ENCODE peak calls at places on chromosome 9, in ten cellular contexts. B is left ventricle myocardium inferior, D is cardiac muscle cell, Q is left lung, T is GM12865, U is AG10803, A is heart right ventricle, K is fibroblast of the aortic adventitia, W is coronary artery, M is colonic mucosa. L is an unnamed sample.

GRCh38 chr9:28810375-28811075 is 1237.2 kb upstream of the C9orf72 start:
- DNase-seq in T (no peak), D (no peak), M (no peak), Q (no peak), U (no peak), K (peak), A (no peak), B (no peak), W (no peak), L (peak)

GRCh38 chr9:70113403-70114022 is 69.9 kb downstream of the MAMDC2 start:
- DNase-seq in B (peak), U (peak), A (peak), K (peak), W (no peak), M (peak), Q (no peak), D (peak), T (peak), L (peak)

GRCh38 chr9:91047993-91048607 is 246.5 kb downstream of the SYK start:
- DNase-seq in B (no peak), A (no peak), K (peak), M (no peak), Q (no peak), D (no peak), W (no peak), U (peak), T (peak), L (peak)

GRCh38 chr9:93659044-93659836 is 82.9 kb downstream of the PHF2 start:
- DNase-seq in M (no peak), B (peak), T (no peak), Q (peak), K (no peak), W (peak), U (no peak), D (no peak), A (no peak), L (no peak)

GRCh38 chr9:80156725-80157124 is 585.0 kb downstream of the TLE4 start:
- DNase-seq in U (no peak), A (no peak), W (no peak), Q (no peak), T (peak), M (no peak), K (no peak), B (no peak), D (no peak), L (no peak)

GRCh38 chr9:33676746-33677505 is 118.4 kb upstream of the PRSS3 start:
- DNase-seq in U (peak), Q (peak), M (peak), D (peak), W (no peak), K (peak), T (no peak), A (peak), B (peak), L (no peak)

GRCh38 chr9:72337286-72337685 is 27.7 kb downstream of the ZFAND5 start:
- DNase-seq in M (no peak), W (no peak), U (no peak), B (no peak), K (no peak), Q (no peak), A (no peak), T (no peak), D (no peak), L (no peak)

GRCh38 chr9:116178481-116179211 is 25.1 kb downstream of the PAPPA start:
- DNase-seq in Q (no peak), M (no peak), T (no peak), D (no peak), W (no peak), B (no peak), A (no peak), K (peak), U (no peak), L (no peak)

GRCh38 chr9:128124873-128125574 is 2.5 kb downstream of the PTGES2 start:
- DNase-seq in T (peak), Q (peak), B (peak), W (no peak), K (peak), U (peak), D (peak), A (peak), M (peak), L (peak)

GRCh38 chr9:127793093-127793708 is 7.4 kb downstream of the CDK9 start:
- DNase-seq in M (no peak), W (no peak), K (no peak), U (no peak), D (no peak), B (no peak), T (no peak), A (no peak), Q (no peak), L (no peak)

GRCh38 chr9:37042421-37042820 is 8.4 kb upstream of the PAX5 start:
- DNase-seq in B (no peak), U (no peak), W (no peak), T (no peak), Q (no peak), A (no peak), D (no peak), K (no peak), M (no peak), L (no peak)

GRCh38 chr9:133814586-133815090 is 76.5 kb upstream of the SARDH start:
- DNase-seq in M (no peak), Q (peak), K (no peak), B (no peak), W (no peak), A (no peak), U (no peak), D (no peak), T (no peak), L (no peak)

GRCh38 chr9:112408285-112408684 is 28.4 kb downstream of the HSDL2 start:
- DNase-seq in Q (no peak), U (no peak), W (no peak), M (no peak), B (no peak), K (no peak), D (no peak), A (no peak), T (no peak), L (no peak)

GRCh38 chr9:89116064-89116817 is 62.4 kb downstream of the SHC3 start:
- DNase-seq in K (peak), T (no peak), U (peak), D (no peak), A (no peak), Q (no peak), B (no peak), W (no peak), M (no peak), L (peak)

GRCh38 chr9:109159583-109159982 is 7.5 kb downstream of the FRRS1L start:
- DNase-seq in T (no peak), M (no peak), B (no peak), Q (no peak), U (no peak), W (no peak), A (no peak), D (no peak), K (no peak), L (no peak)

GRCh38 chr9:38081356-38082108 is 12.5 kb upstream of the SHB start:
- DNase-seq in B (no peak), K (no peak), W (peak), D (no peak), T (no peak), M (no peak), Q (no peak), A (no peak), U (no peak), L (no peak)

GRCh38 chr9:32578976-32579375 is 6.0 kb upstream of the NDUFB6 start:
- DNase-seq in M (no peak), A (no peak), U (no peak), K (no peak), B (no peak), T (no peak), D (no peak), Q (no peak), W (no peak), L (no peak)

GRCh38 chr9:126829035-126829434 is 24.2 kb downstream of the ZBTB43 start:
- DNase-seq in D (no peak), W (no peak), K (no peak), Q (no peak), A (no peak), B (no peak), T (no peak), U (no peak), M (no peak), L (no peak)

GRCh38 chr9:121510766-121511555 is 11.3 kb upstream of the GGTA1 start:
- DNase-seq in Q (no peak), W (no peak), K (no peak), M (no peak), T (no peak), A (peak), D (peak), B (peak), U (peak), L (peak)

GRCh38 chr9:84993105-84993504 is 323.6 kb downstream of the NTRK2 start:
- DNase-seq in W (no peak), T (no peak), U (no peak), D (no peak), M (no peak), K (no peak), B (no peak), A (no peak), Q (no peak), L (no peak)

GRCh38 chr9:36218011-36218410 is 27.3 kb downstream of the CLTA start:
- DNase-seq in T (no peak), D (no peak), K (no peak), U (no peak), A (no peak), Q (no peak), W (no peak), B (no peak), M (no peak), L (no peak)

GRCh38 chr9:89425024-89425805 is 72.7 kb downstream of the SEMA4D start:
- DNase-seq in Q (no peak), W (no peak), M (no peak), K (no peak), B (no peak), U (no peak), T (no peak), D (no peak), A (no peak), L (peak)

GRCh38 chr9:130994135-130994534 is 14.8 kb upstream of the LAMC3 start:
- DNase-seq in A (no peak), B (no peak), W (no peak), K (no peak), U (no peak), M (no peak), D (no peak), T (no peak), Q (no peak), L (no peak)

GRCh38 chr9:2022560-2022959 is 7.4 kb downstream of the SMARCA2 start:
- DNase-seq in U (no peak), M (no peak), Q (no peak), B (no peak), D (no peak), A (no peak), K (no peak), W (no peak), T (no peak), L (no peak)

GRCh38 chr9:89505795-89506385 is 8.0 kb upstream of the SEMA4D start:
- DNase-seq in M (no peak), U (no peak), T (no peak), A (no peak), K (no peak), B (no peak), W (no peak), Q (no peak), D (peak), L (no peak)

GRCh38 chr9:112061152-112061740 is 113.9 kb downstream of the SUSD1 start:
- DNase-seq in K (peak), Q (no peak), D (no peak), M (peak), W (no peak), T (peak), B (peak), A (peak), U (peak), L (peak)

GRCh38 chr9:83988411-83988810 is 7.8 kb downstream of the RMI1 start:
- DNase-seq in B (no peak), A (no peak), W (no peak), D (no peak), M (no peak), U (no peak), Q (no peak), T (no peak), K (no peak), L (no peak)

GRCh38 chr9:130448035-130448624 is 3.4 kb downstream of the ASS1 start:
- DNase-seq in M (no peak), W (no peak), T (peak), K (no peak), D (no peak), B (no peak), A (no peak), Q (no peak), U (peak), L (peak)

GRCh38 chr9:130283514-130284248 is 18.1 kb downstream of the HMCN2 start:
- DNase-seq in U (no peak), D (no peak), Q (no peak), M (no peak), A (no peak), W (no peak), B (no peak), T (no peak), K (no peak), L (no peak)

GRCh38 chr9:130847306-130848217 is 12.5 kb downstream of the ABL1 start:
- DNase-seq in W (peak), Q (no peak), D (no peak), M (peak), A (peak), T (no peak), B (peak), K (peak), U (peak), L (peak)

GRCh38 chr9:88741335-88741734 is 206.4 kb downstream of the NXNL2 start:
- DNase-seq in W (no peak), A (no peak), U (no peak), Q (no peak), B (no peak), T (peak), K (no peak), D (no peak), M (no peak), L (peak)

GRCh38 chr9:115591584-115591984 is 473.6 kb upstream of the TNC start:
- DNase-seq in D (peak), T (peak), K (peak), A (peak), B (peak), W (peak), U (peak), Q (no peak), M (peak), L (peak)

GRCh38 chr9:33170464-33171156 is 3.5 kb upstream of the B4GALT1 start:
- DNase-seq in U (no peak), M (peak), K (no peak), W (peak), A (peak), D (peak), T (peak), B (peak), Q (peak), L (peak)

GRCh38 chr9:36398745-36399144 is 1.3 kb downstream of the RNF38 start:
- DNase-seq in D (no peak), U (peak), Q (no peak), B (no peak), W (no peak), K (peak), T (no peak), A (no peak), M (no peak), L (peak)

GRCh38 chr9:36485647-36486453 is 85.8 kb upstream of the RNF38 start:
- DNase-seq in A (peak), W (peak), B (no peak), D (no peak), M (peak), Q (no peak), K (no peak), U (peak), T (no peak), L (no peak)

GRCh38 chr9:133131506-133131905 is 10.5 kb upstream of the RALGDS start:
- DNase-seq in B (no peak), A (no peak), D (no peak), U (no peak), T (no peak), Q (no peak), K (no peak), W (no peak), M (no peak), L (no peak)

GRCh38 chr9:10112798-10113197 is 500.0 kb downstream of the PTPRD start:
- DNase-seq in A (peak), W (no peak), B (peak), Q (no peak), D (no peak), K (no peak), T (no peak), U (no peak), M (no peak), L (no peak)

GRCh38 chr9:38226491-38226951 is 157.5 kb upstream of the SHB start:
- DNase-seq in B (no peak), Q (no peak), U (no peak), K (no peak), M (no peak), A (no peak), W (no peak), D (peak), T (peak), L (peak)

GRCh38 chr9:129412814-129413536 is 207.9 kb downstream of the C9orf50 start:
- DNase-seq in Q (peak), M (peak), T (peak), A (peak), U (peak), K (peak), D (peak), W (peak), B (peak), L (peak)

DNA sequence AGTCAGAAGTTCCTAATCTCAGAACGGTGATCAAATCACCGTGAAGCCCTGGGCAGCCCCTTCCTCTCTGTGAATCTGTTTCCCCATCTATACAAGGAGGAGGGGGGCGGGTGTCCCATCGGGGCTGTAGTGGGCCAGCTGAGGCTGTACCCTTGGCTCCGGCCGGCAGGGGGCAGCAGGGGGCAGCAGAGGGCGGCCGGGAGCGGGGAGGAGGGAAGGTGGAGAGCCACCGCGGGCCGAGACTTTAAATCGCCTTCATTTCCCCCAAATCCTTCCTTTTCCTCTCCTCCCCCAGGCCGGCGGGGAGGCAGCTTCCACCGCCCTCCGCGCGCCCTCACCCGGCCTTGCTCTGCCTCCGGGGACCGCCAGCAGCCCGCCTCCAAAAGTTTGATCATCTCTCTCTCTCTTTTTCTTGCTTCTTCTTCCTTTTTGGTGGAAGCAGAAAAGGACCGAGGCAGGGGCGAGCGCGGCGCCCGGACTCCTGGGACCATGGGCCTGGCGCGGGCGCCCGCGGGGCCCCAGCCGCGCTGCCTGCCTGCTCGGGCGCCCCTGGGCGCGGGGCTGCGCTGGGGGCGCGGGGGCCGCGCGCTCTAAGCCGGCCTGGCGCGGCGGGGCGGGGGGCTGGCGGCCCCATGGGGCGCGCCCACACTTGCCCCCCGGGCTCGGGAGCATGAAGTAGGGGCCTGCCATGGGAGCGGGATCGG is at the start of gene COL27A1:
- DNase-seq in W (peak), B (peak), Q (peak), M (peak), T (peak), D (peak), U (peak), K (peak), A (peak), L (peak)
- TF ChIP-seq CTCF in W (peak), B (peak), Q (peak), M (peak), T (peak), D (peak), U (peak), K (peak), A (peak), L (peak)

GRCh38 chr9:120212853-120213200 is 367.1 kb downstream of the CDK5RAP2 start:
- DNase-seq in K (no peak), U (no peak), T (no peak), Q (no peak), B (no peak), W (no peak), M (no peak), D (no peak), A (no peak), L (no peak)
- H3K4me3 ChIP-seq in K (no peak), U (no peak), T (no peak), Q (no peak), B (no peak), W (no peak), M (no peak), D (no peak), A (no peak), L (no peak)

GRCh38 chr9:4630836-4631235 is 31.3 kb upstream of the PLPP6 start:
- DNase-seq in Q (no peak), W (no peak), U (peak), A (no peak), T (no peak), M (no peak), D (no peak), B (no peak), K (no peak), L (peak)
- TF ChIP-seq CTCF in Q (no peak), W (no peak), U (no peak), A (no peak), T (no peak), M (no peak), D (no peak), B (no peak), K (peak), L (peak)

GRCh38 chr9:92432972-92433548 is 8.8 kb upstream of the OMD start:
- DNase-seq in B (no peak), W (no peak), T (no peak), K (no peak), D (no peak), U (peak), A (no peak), M (no peak), Q (no peak), L (no peak)

GRCh38 chr9:92435263-92435662 is 11.0 kb upstream of the OMD start:
- DNase-seq in W (no peak), T (no peak), U (no peak), M (no peak), K (no peak), A (no peak), B (no peak), D (no peak), Q (no peak), L (no peak)

GRCh38 chr9:92429866-92430265 is 5.6 kb upstream of the OMD start:
- DNase-seq in A (no peak), W (no peak), B (no peak), T (no peak), K (no peak), U (no peak), M (no peak), D (no peak), Q (no peak), L (no peak)

GRCh38 chr9:92426501-92426900 is 2.2 kb upstream of the OMD start:
- DNase-seq in M (no peak), A (no peak), U (no peak), W (no peak), K (no peak), B (no peak), D (no peak), Q (no peak), T (no peak), L (no peak)

GRCh38 chr9:92432350-92432749 is 8.1 kb upstream of the OMD start:
- DNase-seq in T (no peak), A (no peak), Q (no peak), K (no peak), W (no peak), U (peak), D (no peak), B (no peak), M (no peak), L (no peak)
- H3K4me3 ChIP-seq in T (no peak), A (no peak), Q (no peak), K (no peak), W (no peak), U (no peak), D (no peak), B (no peak), M (no peak), L (no peak)

GRCh38 chr9:26219961-26220360 is 541.7 kb upstream of the TUSC1 start:
- DNase-seq in B (no peak), T (no peak), K (no peak), D (no peak), W (no peak), U (no peak), M (no peak), Q (no peak), A (no peak), L (no peak)
- TF ChIP-seq CTCF in B (no peak), T (no peak), K (no peak), D (no peak), W (no peak), U (no peak), M (no peak), Q (no peak), A (no peak), L (no peak)

GRCh38 chr9:95503369-95503768 is 13.4 kb downstream of the PTCH1 start:
- DNase-seq in Q (no peak), T (no peak), D (no peak), U (no peak), K (no peak), M (no peak), A (no peak), B (no peak), W (no peak), L (no peak)
- H3K4me3 ChIP-seq in Q (no peak), T (no peak), D (no peak), U (no peak), K (no peak), M (no peak), A (no peak), B (no peak), W (no peak), L (no peak)

DNA sequence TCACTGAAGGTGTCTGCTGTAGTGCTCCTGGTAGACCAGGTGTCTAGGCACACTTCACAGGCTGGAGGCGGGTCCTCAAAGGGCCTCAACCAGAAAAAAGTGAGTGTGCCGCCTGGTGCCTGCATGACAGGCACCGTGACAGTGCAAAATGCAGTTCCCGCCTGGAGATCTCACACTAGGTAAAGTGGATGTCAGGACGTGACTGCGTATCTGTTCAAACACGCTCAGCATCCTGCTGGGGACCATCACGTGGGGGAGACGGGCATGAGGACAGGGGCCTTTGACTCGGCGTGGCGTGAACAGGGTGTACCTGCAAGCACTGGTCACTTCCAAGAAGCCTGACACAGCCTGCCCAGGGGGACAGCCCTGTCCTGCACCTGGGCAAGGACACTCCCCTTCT is 32.3 kb upstream of the NTNG2 start:
- DNase-seq in D (no peak), K (no peak), T (no peak), A (no peak), B (no peak), Q (no peak), M (no peak), U (no peak), W (no peak), L (no peak)
- TF ChIP-seq CTCF in D (no peak), K (no peak), T (no peak), A (no peak), B (no peak), Q (no peak), M (no peak), U (no peak), W (no peak), L (no peak)